ENCODE peak calls at places on chromosomes 3 and 15, in five cellular contexts. One of them, this sample, is unnamed.

GRCh38 chr3:180594631-180595348 is 7.2 kb upstream of the TTC14 start:
- DNase-seq in GM10248: peak
- DNase-seq in heart left ventricle: no peak
- DNase-seq in progenitor cell of endocrine pancreas: no peak
- DNase-seq in cardiac fibroblast: peak
- DNase-seq in this sample: no peak

GRCh38 chr15:73373221-73373620 is 4.5 kb upstream of the HCN4 start:
- DNase-seq in GM10248: no peak
- DNase-seq in heart left ventricle: no peak
- DNase-seq in progenitor cell of endocrine pancreas: no peak
- DNase-seq in cardiac fibroblast: no peak
- DNase-seq in this sample: no peak

GRCh38 chr3:159881828-159882309 is 106.8 kb upstream of the IL12A start:
- DNase-seq in GM10248: no peak
- DNase-seq in heart left ventricle: peak
- DNase-seq in progenitor cell of endocrine pancreas: no peak
- DNase-seq in cardiac fibroblast: no peak
- DNase-seq in this sample: no peak

GRCh38 chr15:40344631-40345120 is 3.9 kb upstream of the CCDC9B start:
- DNase-seq in GM10248: peak
- DNase-seq in heart left ventricle: peak
- DNase-seq in progenitor cell of endocrine pancreas: no peak
- DNase-seq in cardiac fibroblast: peak
- DNase-seq in this sample: peak

GRCh38 chr3:116140100-116140689 is 305.1 kb downstream of the LSAMP start:
- DNase-seq in GM10248: no peak
- DNase-seq in heart left ventricle: no peak
- DNase-seq in progenitor cell of endocrine pancreas: no peak
- DNase-seq in cardiac fibroblast: peak
- DNase-seq in this sample: no peak

GRCh38 chr3:194266658-194267005 is 84.5 kb downstream of the CPN2 start:
- DNase-seq in GM10248: no peak
- DNase-seq in heart left ventricle: no peak
- DNase-seq in progenitor cell of endocrine pancreas: no peak
- DNase-seq in cardiac fibroblast: no peak
- DNase-seq in this sample: no peak

GRCh38 chr3:171116365-171116764 is 89.8 kb upstream of the SLC2A2 start:
- DNase-seq in GM10248: no peak
- DNase-seq in heart left ventricle: no peak
- DNase-seq in progenitor cell of endocrine pancreas: no peak
- DNase-seq in cardiac fibroblast: peak
- DNase-seq in this sample: no peak

GRCh38 chr3:52561028-52561749 is 24.8 kb downstream of the UQCC5 start:
- DNase-seq in GM10248: no peak
- DNase-seq in heart left ventricle: no peak
- DNase-seq in progenitor cell of endocrine pancreas: no peak
- DNase-seq in cardiac fibroblast: no peak
- DNase-seq in this sample: no peak

GRCh38 chr15:94230886-94231727 is at the start of gene MCTP2:
- DNase-seq in GM10248: peak
- DNase-seq in heart left ventricle: peak
- DNase-seq in progenitor cell of endocrine pancreas: peak
- DNase-seq in cardiac fibroblast: peak
- DNase-seq in this sample: peak

GRCh38 chr3:177522051-177522450 is 324.8 kb upstream of the TBL1XR1 start:
- DNase-seq in GM10248: no peak
- DNase-seq in heart left ventricle: no peak
- DNase-seq in progenitor cell of endocrine pancreas: no peak
- DNase-seq in cardiac fibroblast: no peak
- DNase-seq in this sample: no peak

GRCh38 chr3:187079090-187080022 is 59.9 kb downstream of the RPL39L start:
- DNase-seq in GM10248: no peak
- DNase-seq in heart left ventricle: no peak
- DNase-seq in progenitor cell of endocrine pancreas: no peak
- DNase-seq in cardiac fibroblast: no peak
- DNase-seq in this sample: no peak
- TF ChIP-seq CTCF in GM10248: no peak
- TF ChIP-seq CTCF in heart left ventricle: no peak
- TF ChIP-seq CTCF in progenitor cell of endocrine pancreas: no peak
- TF ChIP-seq CTCF in cardiac fibroblast: no peak
- TF ChIP-seq CTCF in this sample: no peak

GRCh38 chr15:100891316-100892012 is 11.8 kb downstream of the ALDH1A3 start:
- DNase-seq in GM10248: no peak
- DNase-seq in heart left ventricle: no peak
- DNase-seq in progenitor cell of endocrine pancreas: no peak
- DNase-seq in cardiac fibroblast: no peak
- DNase-seq in this sample: peak
- TF ChIP-seq CTCF in GM10248: no peak
- TF ChIP-seq CTCF in heart left ventricle: no peak
- TF ChIP-seq CTCF in progenitor cell of endocrine pancreas: no peak
- TF ChIP-seq CTCF in cardiac fibroblast: no peak
- TF ChIP-seq CTCF in this sample: no peak

DNA sequence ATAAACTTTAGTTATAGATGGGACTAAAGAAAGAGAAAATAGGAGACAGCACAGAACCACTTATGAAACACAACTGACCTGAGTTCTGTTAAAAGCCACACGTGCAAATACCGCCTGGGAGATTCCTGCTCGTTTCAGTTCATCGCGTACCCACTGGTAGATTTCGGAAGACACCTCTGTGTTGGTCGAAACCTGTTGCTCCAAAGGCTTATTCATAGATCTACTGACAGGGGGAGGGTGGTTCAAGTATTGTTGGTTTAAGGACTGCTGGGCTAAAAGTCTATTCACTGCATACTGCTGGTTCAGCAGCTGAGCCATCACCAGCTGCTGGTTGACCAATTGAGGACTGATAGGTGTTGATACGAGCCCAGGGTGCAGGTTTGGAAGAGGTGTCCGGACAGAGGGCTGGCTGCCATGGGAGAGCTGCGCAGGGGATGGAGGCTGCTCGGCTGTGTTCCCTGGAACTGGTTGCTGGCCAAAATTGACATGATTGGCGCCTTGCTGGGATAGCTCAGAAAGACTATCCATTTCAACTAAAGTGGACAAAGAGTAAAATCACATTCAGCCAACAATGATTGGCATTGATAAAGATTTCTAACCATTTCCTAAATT is 30.6 kb downstream of the SATB1 start:
- DNase-seq in GM10248: no peak
- DNase-seq in heart left ventricle: no peak
- DNase-seq in progenitor cell of endocrine pancreas: no peak
- DNase-seq in cardiac fibroblast: no peak
- DNase-seq in this sample: no peak
- TF ChIP-seq CTCF in GM10248: no peak
- TF ChIP-seq CTCF in heart left ventricle: no peak
- TF ChIP-seq CTCF in progenitor cell of endocrine pancreas: no peak
- TF ChIP-seq CTCF in cardiac fibroblast: no peak
- TF ChIP-seq CTCF in this sample: no peak

GRCh38 chr3:125054436-125055164 is 1.2 kb downstream of the HEG1 start:
- DNase-seq in GM10248: peak
- DNase-seq in heart left ventricle: peak
- DNase-seq in progenitor cell of endocrine pancreas: no peak
- DNase-seq in cardiac fibroblast: peak
- DNase-seq in this sample: no peak
- TF ChIP-seq CTCF in GM10248: no peak
- TF ChIP-seq CTCF in heart left ventricle: no peak
- TF ChIP-seq CTCF in progenitor cell of endocrine pancreas: no peak
- TF ChIP-seq CTCF in cardiac fibroblast: no peak
- TF ChIP-seq CTCF in this sample: no peak

DNA sequence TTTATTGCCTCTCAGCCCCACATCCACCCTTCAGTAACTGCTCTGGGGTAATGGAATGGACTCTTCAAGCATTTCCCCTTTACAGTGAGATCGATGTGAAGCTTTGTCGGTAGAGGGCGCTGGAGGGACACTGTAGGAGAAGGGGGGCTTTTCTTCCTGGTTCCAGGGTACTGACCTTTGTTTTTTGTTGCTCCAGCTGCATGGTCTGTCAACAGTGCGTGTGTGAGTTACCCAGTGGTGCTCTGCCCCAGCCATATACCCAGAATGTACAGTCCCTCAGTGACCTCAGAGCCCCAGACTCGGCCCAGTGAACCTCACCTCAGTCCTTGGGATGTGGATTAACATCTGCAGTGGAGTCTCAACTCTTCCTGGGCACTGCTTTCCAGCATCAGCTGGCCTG is 180.3 kb upstream of the TSC22D2 start:
- DNase-seq in GM10248: peak
- DNase-seq in heart left ventricle: peak
- DNase-seq in progenitor cell of endocrine pancreas: peak
- DNase-seq in cardiac fibroblast: peak
- DNase-seq in this sample: peak
- TF ChIP-seq CTCF in GM10248: peak
- TF ChIP-seq CTCF in heart left ventricle: peak
- TF ChIP-seq CTCF in progenitor cell of endocrine pancreas: peak
- TF ChIP-seq CTCF in cardiac fibroblast: peak
- TF ChIP-seq CTCF in this sample: peak

DNA sequence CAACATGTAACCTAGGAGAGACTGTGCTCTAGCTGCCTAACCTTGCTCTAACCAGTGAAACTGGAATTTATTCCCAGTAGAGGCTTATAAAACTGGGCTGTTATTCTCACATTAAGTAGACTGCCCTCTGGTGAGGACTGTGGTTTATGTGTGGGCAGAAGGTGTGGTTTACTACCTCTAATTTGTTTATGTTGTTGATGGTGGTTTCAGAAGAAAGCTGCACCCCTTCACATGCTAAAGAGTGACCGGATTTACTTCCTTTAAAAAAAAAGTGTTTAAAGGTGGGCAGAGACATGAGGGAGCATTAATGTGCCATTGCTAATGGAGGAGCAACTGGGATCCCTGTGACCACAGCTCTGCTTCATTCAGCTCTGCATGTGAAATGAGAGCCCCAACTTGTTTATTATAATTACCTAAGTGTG is 273.2 kb downstream of the MECOM start:
- DNase-seq in GM10248: no peak
- DNase-seq in heart left ventricle: no peak
- DNase-seq in progenitor cell of endocrine pancreas: no peak
- DNase-seq in cardiac fibroblast: peak
- DNase-seq in this sample: no peak
- TF ChIP-seq CTCF in GM10248: no peak
- TF ChIP-seq CTCF in heart left ventricle: no peak
- TF ChIP-seq CTCF in progenitor cell of endocrine pancreas: peak
- TF ChIP-seq CTCF in cardiac fibroblast: no peak
- TF ChIP-seq CTCF in this sample: no peak